ENCODE peak calls at places on chromosomes 13 and 19, in seven cellular contexts. N, L, J, F, U, S and K are unnamed samples.

GRCh38 chr19:54190942-54191670 is at the start of gene TSEN34:
- DNase-seq in N (peak; percentile 91), L (no peak), J (peak; percentile 84), F (peak; percentile 72), U (peak; percentile 81), S (peak; percentile 86), K (no peak)

GRCh38 chr19:1000095-1000494 is at the start of gene GRIN3B:
- DNase-seq in N (peak; percentile 70), L (no peak), J (no peak), F (peak; percentile 54), U (no peak), S (peak; percentile 66), K (no peak)

GRCh38 chr13:102724923-102725322 is 30.1 kb upstream of the METTL21C start:
- DNase-seq in N (no peak), L (no peak), J (no peak), F (peak; percentile 72), U (peak; percentile 41), S (no peak), K (no peak)

GRCh38 chr19:30649934-30650614 is 277.9 kb downstream of the ZNF536 start:
- DNase-seq in N (no peak), L (peak; percentile 14), J (no peak), F (peak; percentile 60), U (peak; percentile 58), S (no peak), K (no peak)

GRCh38 chr19:35973487-35973886 is 21.5 kb upstream of the SDHAF1 start:
- DNase-seq in N (no peak), L (no peak), J (no peak), F (no peak), U (no peak), S (no peak), K (no peak)

GRCh38 chr13:114110091-114110829 is 22.2 kb downstream of the RASA3 start:
- DNase-seq in N (peak; percentile 53), L (no peak), J (peak; percentile 44), F (no peak), U (peak; percentile 25), S (peak; percentile 51), K (peak; percentile 70)

GRCh38 chr19:1097810-1098176 is 2.6 kb upstream of the POLR2E start:
- DNase-seq in N (no peak), L (no peak), J (no peak), F (no peak), U (no peak), S (no peak), K (no peak)

GRCh38 chr19:45346449-45346848 is 5.9 kb downstream of the KLC3 start:
- DNase-seq in N (no peak), L (no peak), J (no peak), F (no peak), U (no peak), S (no peak), K (no peak)

GRCh38 chr13:74966814-74967213 is 515.2 kb downstream of the TBC1D4 start:
- DNase-seq in N (no peak), L (no peak), J (no peak), F (no peak), U (peak; percentile 9), S (no peak), K (no peak)

GRCh38 chr19:18000981-18001836 is 6.8 kb upstream of the ARRDC2 start:
- DNase-seq in N (peak; percentile 96), L (peak; percentile 77), J (peak; percentile 85), F (peak; percentile 83), U (peak; percentile 48), S (peak; percentile 92), K (peak; percentile 96)

GRCh38 chr19:50925734-50926133 is 14.5 kb upstream of the KLK4 start:
- DNase-seq in N (no peak), L (no peak), J (no peak), F (peak; percentile 64), U (no peak), S (no peak), K (no peak)

GRCh38 chr19:46287585-46287984 is 9.3 kb upstream of the HIF3A start:
- DNase-seq in N (no peak), L (no peak), J (no peak), F (no peak), U (no peak), S (no peak), K (no peak)

GRCh38 chr19:51544038-51544437 is 12.6 kb upstream of the SIGLEC6 start:
- DNase-seq in N (no peak), L (no peak), J (no peak), F (no peak), U (no peak), S (no peak), K (no peak)

GRCh38 chr13:30610311-30610710 is 7.4 kb upstream of the USPL1 start:
- DNase-seq in N (no peak), L (no peak), J (no peak), F (no peak), U (no peak), S (no peak), K (no peak)

GRCh38 chr19:17078038-17078919 is 2.7 kb downstream of the MYO9B start:
- DNase-seq in N (no peak), L (no peak), J (no peak), F (no peak), U (no peak), S (no peak), K (no peak)

GRCh38 chr19:1057185-1057857 is 9.6 kb upstream of the ARHGAP45 start:
- DNase-seq in N (peak; percentile 9), L (no peak), J (no peak), F (no peak), U (peak; percentile 58), S (no peak), K (no peak)

GRCh38 chr19:44587863-44588752 is 25.3 kb upstream of the IGSF23 start:
- DNase-seq in N (no peak), L (no peak), J (no peak), F (peak; percentile 81), U (no peak), S (no peak), K (no peak)

GRCh38 chr13:113666951-113667701 is at the start of gene GRK1:
- DNase-seq in N (no peak), L (no peak), J (peak; percentile 7), F (no peak), U (no peak), S (no peak), K (peak; percentile 60)

GRCh38 chr13:49214917-49215376 is 5.2 kb upstream of the MLNR start:
- DNase-seq in N (peak; percentile 41), L (no peak), J (no peak), F (no peak), U (no peak), S (peak; percentile 21), K (no peak)

GRCh38 chr13:59643906-59644626 is 519.7 kb downstream of the DIAPH3 start:
- DNase-seq in N (no peak), L (no peak), J (no peak), F (no peak), U (no peak), S (no peak), K (no peak)

GRCh38 chr19:57269515-57270250 is 10.6 kb upstream of the ZNF460 start:
- DNase-seq in N (no peak), L (no peak), J (no peak), F (peak; percentile 70), U (no peak), S (no peak), K (no peak)

GRCh38 chr13:44088911-44089851 is 209.5 kb downstream of the LACC1 start:
- DNase-seq in N (no peak), L (no peak), J (no peak), F (no peak), U (no peak), S (no peak), K (no peak)

GRCh38 chr13:99157046-99157445 is 43.6 kb upstream of the UBAC2 start:
- DNase-seq in N (no peak), L (no peak), J (no peak), F (no peak), U (no peak), S (no peak), K (no peak)